ENCODE peak calls at places on chromosomes 4 and X, in four cellular contexts. Q is HepG2, I is HEK293T, N is K562. S is an unnamed sample.

GRCh38 chr4:2365054-2365912 is 53.2 kb downstream of the ZFYVE28 start:
- DNase-seq in Q (no peak), I (no peak), N (no peak), S (no peak)

GRCh38 chrX:13966071-13966850 is 63.4 kb downstream of the GEMIN8 start:
- DNase-seq in Q (no peak), I (no peak), N (no peak), S (no peak)

GRCh38 chrX:131213400-131213799 is 75.7 kb downstream of the IGSF1 start:
- DNase-seq in Q (no peak), I (no peak), N (no peak), S (no peak)

GRCh38 chrX:2691543-2692220 is 587 bp downstream of the CD99 start:
- DNase-seq in Q (no peak), I (no peak), N (peak), S (no peak)

GRCh38 chr4:48129307-48130014 is 4.6 kb downstream of the TXK start:
- DNase-seq in Q (no peak), I (no peak), N (peak), S (no peak)

GRCh38 chr4:84482564-84483563 is 16.2 kb downstream of the NKX6-1 start:
- DNase-seq in Q (no peak), I (no peak), N (no peak), S (peak)

GRCh38 chrX:8084023-8084422 is 87.0 kb downstream of the VCX2 start:
- DNase-seq in Q (no peak), I (no peak), N (no peak), S (no peak)

GRCh38 chr4:163404570-163404969 is 60.9 kb downstream of the NPY5R start:
- DNase-seq in Q (peak), I (no peak), N (no peak), S (no peak)

GRCh38 chrX:30735839-30736238 is 82.6 kb downstream of the GK start:
- DNase-seq in Q (peak), I (peak), N (peak), S (peak)

GRCh38 chrX:50469206-50469605 is 1.4 kb downstream of the DGKK start:
- DNase-seq in Q (no peak), I (no peak), N (no peak), S (peak)

GRCh38 chrX:75746891-75747639 is 38.0 kb downstream of the MAGEE2 start:
- DNase-seq in Q (peak), I (peak), N (no peak), S (peak)

GRCh38 chrX:77918568-77918967 is 8.1 kb downstream of the ATP7A start:
- DNase-seq in Q (no peak), I (no peak), N (no peak), S (no peak)

GRCh38 chrX:154458954-154459829 is 1.1 kb downstream of the PLXNA3 start:
- DNase-seq in Q (no peak), I (no peak), N (no peak), S (no peak)

GRCh38 chrX:10628906-10629305 is 8.5 kb upstream of the MID1 start:
- DNase-seq in Q (no peak), I (no peak), N (no peak), S (no peak)

GRCh38 chr4:35939746-35940145 is 304.6 kb downstream of the ARAP2 start:
- DNase-seq in Q (no peak), I (no peak), N (no peak), S (no peak)

GRCh38 chr4:82851902-82852750 is 38.8 kb downstream of the SEC31A start:
- DNase-seq in Q (peak), I (peak), N (no peak), S (no peak)

GRCh38 chr4:73682508-73682907 is 57.9 kb upstream of the CXCL8 start:
- DNase-seq in Q (no peak), I (no peak), N (no peak), S (no peak)

GRCh38 chr4:165464813-165465381 is 86.1 kb downstream of the CPE start:
- DNase-seq in Q (peak), I (peak), N (peak), S (no peak)

GRCh38 chr4:9703391-9703790 is 78.0 kb upstream of the DRD5 start:
- DNase-seq in Q (peak), I (peak), N (peak), S (peak)

GRCh38 chr4:84985952-84986351 is 19.5 kb upstream of the WDFY3 start:
- DNase-seq in Q (peak), I (no peak), N (no peak), S (no peak)

GRCh38 chr4:37936889-37937498 is 23.2 kb upstream of the PTTG2 start:
- DNase-seq in Q (no peak), I (no peak), N (no peak), S (no peak)

GRCh38 chrX:13711141-13711540 is 22.2 kb downstream of the RAB9A start:
- DNase-seq in Q (no peak), I (no peak), N (no peak), S (no peak)

GRCh38 chr4:128309585-128309984 is 22.0 kb upstream of the PGRMC2 start:
- DNase-seq in Q (no peak), I (no peak), N (no peak), S (no peak)

GRCh38 chrX:75603833-75604232 is 81.0 kb upstream of the ZDHHC15 start:
- DNase-seq in Q (peak), I (peak), N (peak), S (no peak)

GRCh38 chr4:108540536-108540935 is 79.8 kb upstream of the RPL34 start:
- DNase-seq in Q (no peak), I (no peak), N (no peak), S (no peak)

GRCh38 chrX:46582964-46583363 is 9.4 kb downstream of the CHST7 start:
- DNase-seq in Q (no peak), I (no peak), N (no peak), S (no peak)

GRCh38 chr4:173448557-173448918 is 49.6 kb upstream of the SCRG1 start:
- DNase-seq in Q (no peak), I (no peak), N (no peak), S (no peak)

GRCh38 chrX:123860506-123860840 is 620 bp downstream of the XIAP start:
- DNase-seq in Q (peak), I (no peak), N (no peak), S (no peak)

GRCh38 chrX:48496660-48497059 is 12.1 kb upstream of the PORCN start:
- DNase-seq in Q (no peak), I (no peak), N (peak), S (no peak)

GRCh38 chr4:112704322-112704721 is 67.4 kb downstream of the LARP7 start:
- DNase-seq in Q (no peak), I (no peak), N (no peak), S (no peak)

GRCh38 chr4:113468165-113469022 is 293.1 kb downstream of the CAMK2D start:
- DNase-seq in Q (peak), I (peak), N (no peak), S (peak)

GRCh38 chrX:45781901-45782553 is 581.4 kb upstream of the DIPK2B start:
- DNase-seq in Q (peak), I (peak), N (no peak), S (no peak)

GRCh38 chr4:143359794-143360193 is 23.1 kb downstream of the GAB1 start:
- DNase-seq in Q (no peak), I (no peak), N (no peak), S (no peak)

GRCh38 chr4:143357161-143357845 is 20.6 kb downstream of the GAB1 start:
- DNase-seq in Q (no peak), I (no peak), N (no peak), S (no peak)

GRCh38 chr4:143360838-143361237 is 24.2 kb downstream of the GAB1 start:
- DNase-seq in Q (no peak), I (no peak), N (no peak), S (no peak)

GRCh38 chr4:143358419-143358818 is 21.7 kb downstream of the GAB1 start:
- DNase-seq in Q (no peak), I (no peak), N (no peak), S (no peak)

GRCh38 chr4:143358923-143359694 is 22.4 kb downstream of the GAB1 start:
- DNase-seq in Q (no peak), I (no peak), N (no peak), S (no peak)
- TF ChIP-seq ELF4 in Q (no peak), I (no peak), N (no peak), S (no peak)

GRCh38 chrX:17595456-17596035 is 141.7 kb upstream of the SCML1 start:
- DNase-seq in Q (no peak), I (no peak), N (no peak), S (no peak)
- TF ChIP-seq ELF4 in Q (no peak), I (no peak), N (no peak), S (no peak)

GRCh38 chr4:12679217-12679616 is 804.9 kb downstream of the RAB28 start:
- DNase-seq in Q (peak), I (peak), N (no peak), S (no peak)
- TF ChIP-seq ELF4 in Q (no peak), I (no peak), N (no peak), S (no peak)

DNA sequence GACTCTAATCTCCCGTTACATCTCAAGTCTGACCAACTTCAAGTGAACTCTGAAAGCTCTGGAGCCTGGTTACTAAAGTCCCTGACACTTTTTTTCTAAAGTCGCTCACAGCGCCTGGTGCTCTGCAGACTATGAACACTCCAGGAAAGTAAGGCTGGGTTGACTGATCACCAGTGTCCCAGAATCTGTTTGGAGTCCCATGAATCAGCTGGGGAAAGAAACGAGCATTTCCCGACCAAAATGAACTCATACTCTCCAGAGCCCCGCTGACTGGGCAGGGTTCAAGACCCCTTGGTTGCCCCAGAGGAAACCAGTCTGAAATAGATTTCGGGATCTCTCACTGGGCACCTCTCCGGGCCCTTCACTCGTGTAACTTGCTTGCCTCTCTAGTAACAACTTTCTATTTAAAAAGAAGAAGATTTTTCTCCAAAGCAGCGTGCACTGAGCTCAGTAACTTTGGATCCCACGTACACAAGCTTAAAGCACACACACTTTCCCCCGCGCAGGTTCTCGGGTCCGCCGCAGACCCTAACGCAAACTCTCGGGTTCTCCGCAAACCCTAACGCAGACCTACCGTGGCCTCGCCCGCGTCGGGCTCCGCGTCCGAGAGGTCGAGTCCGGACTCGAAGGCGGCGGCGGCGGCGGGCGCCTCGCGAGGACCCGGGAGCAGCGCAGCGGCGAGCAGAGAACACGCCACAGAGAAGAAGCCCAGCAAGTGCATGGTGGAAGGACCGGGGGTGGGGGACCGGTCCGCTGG is 953 bp downstream of the VEGFC start:
- DNase-seq in Q (no peak), I (peak), N (no peak), S (peak)
- TF ChIP-seq ELF4 in Q (no peak), I (no peak), N (no peak), S (no peak)

GRCh38 chr4:124685851-124686250 is 26.7 kb downstream of the ANKRD50 start:
- DNase-seq in Q (no peak), I (no peak), N (no peak), S (no peak)

GRCh38 chr4:124691801-124692200 is 20.7 kb downstream of the ANKRD50 start:
- DNase-seq in Q (no peak), I (no peak), N (no peak), S (no peak)

GRCh38 chr4:124684301-124684700 is 28.2 kb downstream of the ANKRD50 start:
- DNase-seq in Q (no peak), I (no peak), N (no peak), S (no peak)

DNA sequence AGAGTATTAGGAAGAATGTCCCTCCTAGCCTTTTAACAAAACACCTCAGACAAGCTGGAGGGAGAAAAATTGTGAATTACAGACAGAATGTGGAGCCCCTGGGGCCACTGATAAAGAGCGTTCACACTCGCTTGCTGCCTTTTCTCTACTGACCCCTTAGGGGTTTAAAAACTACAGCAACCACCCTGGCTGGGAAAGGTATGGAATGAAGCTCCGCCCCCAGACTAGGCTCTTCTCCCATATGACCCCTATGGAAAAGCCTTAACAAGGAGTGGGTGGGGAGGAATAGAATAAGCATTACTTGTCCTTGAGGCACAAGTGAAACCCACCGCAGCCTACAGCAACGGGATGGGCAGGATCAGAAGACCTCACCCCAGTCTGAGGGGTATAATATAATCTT is 26.3 kb downstream of the ANKRD50 start:
- DNase-seq in Q (no peak), I (no peak), N (no peak), S (peak)
- TF ChIP-seq ELF4 in Q (no peak), I (no peak), N (no peak), S (no peak)

GRCh38 chr4:77996076-77996475 is 61.0 kb upstream of the FRAS1 start:
- DNase-seq in Q (peak), I (no peak), N (no peak), S (no peak)
- TF ChIP-seq ELF4 in Q (no peak), I (no peak), N (no peak), S (no peak)

GRCh38 chrX:1433646-1434357 is 18.9 kb downstream of the ASMTL start:
- DNase-seq in Q (no peak), I (no peak), N (no peak), S (no peak)

GRCh38 chrX:1435241-1435900 is 17.3 kb downstream of the ASMTL start:
- DNase-seq in Q (no peak), I (no peak), N (no peak), S (peak)

GRCh38 chrX:1430451-1430850 is 22.3 kb downstream of the ASMTL start:
- DNase-seq in Q (no peak), I (no peak), N (no peak), S (no peak)

GRCh38 chrX:1440506-1440905 is 12.2 kb downstream of the ASMTL start:
- DNase-seq in Q (no peak), I (no peak), N (no peak), S (peak)

GRCh38 chrX:1434871-1435240 is 17.9 kb downstream of the ASMTL start:
- DNase-seq in Q (no peak), I (no peak), N (no peak), S (no peak)
- TF ChIP-seq ELF4 in Q (no peak), I (no peak), N (no peak), S (no peak)

GRCh38 chrX:148567779-148568178 is 67.4 kb downstream of the AFF2 start:
- DNase-seq in Q (no peak), I (no peak), N (no peak), S (no peak)

GRCh38 chrX:148568763-148569162 is 68.3 kb downstream of the AFF2 start:
- DNase-seq in Q (no peak), I (no peak), N (no peak), S (no peak)

GRCh38 chrX:148572332-148572731 is 71.9 kb downstream of the AFF2 start:
- DNase-seq in Q (no peak), I (no peak), N (no peak), S (no peak)

GRCh38 chrX:148562846-148563245 is 62.4 kb downstream of the AFF2 start:
- DNase-seq in Q (no peak), I (no peak), N (no peak), S (no peak)

DNA sequence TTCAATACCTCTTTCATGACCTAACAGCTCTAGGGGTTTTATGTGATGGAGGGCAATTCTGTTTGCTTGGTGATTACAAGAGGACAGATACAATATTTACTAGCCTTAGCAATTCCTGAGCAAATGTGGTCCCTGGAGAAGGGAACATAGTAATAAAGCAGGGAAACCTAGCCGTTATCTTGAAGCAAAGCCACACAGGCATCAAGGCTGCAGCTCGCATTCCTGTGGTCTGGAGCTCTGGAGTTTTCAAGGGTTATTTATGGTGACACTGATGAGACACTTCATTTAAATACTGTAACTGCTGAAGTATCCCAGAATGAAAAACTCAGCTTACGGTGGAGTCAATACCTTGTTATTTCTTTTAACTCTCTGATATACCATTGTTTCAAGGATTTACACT is 66.8 kb downstream of the AFF2 start:
- DNase-seq in Q (no peak), I (no peak), N (peak), S (no peak)
- TF ChIP-seq ELF4 in Q (no peak), I (no peak), N (no peak), S (no peak)